ENCODE peak calls at places on chromosomes 12 and 14, in four cellular contexts. V, L, I and M are unnamed samples.

GRCh38 chr12:15899282-15899870 is 11.8 kb upstream of the DERA start:
- DNase-seq in I (no peak), V (no peak), L (no peak), M (no peak)

GRCh38 chr12:56766535-56766934 is 3.4 kb downstream of the HSD17B6 start:
- DNase-seq in L (no peak), I (no peak), V (no peak), M (no peak)

GRCh38 chr14:57930241-57930975 is 64.5 kb upstream of the SLC35F4 start:
- DNase-seq in I (no peak), V (no peak), L (no peak), M (no peak)

GRCh38 chr14:33636715-33637114 is 314.2 kb downstream of the EGLN3 start:
- DNase-seq in L (no peak), I (no peak), V (no peak), M (no peak)

GRCh38 chr14:65373011-65373670 is 39.4 kb upstream of the FUT8 start:
- DNase-seq in I (no peak), L (no peak), V (no peak), M (no peak)

GRCh38 chr12:131084341-131085011 is 130.8 kb downstream of the ADGRD1 start:
- DNase-seq in V (peak; percentile 1), I (no peak), L (no peak), M (no peak)

GRCh38 chr12:15978431-15978950 is 67.4 kb downstream of the DERA start:
- DNase-seq in I (no peak), V (no peak), L (no peak), M (no peak)

GRCh38 chr12:132127041-132127440 is 17.1 kb downstream of the DDX51 start:
- DNase-seq in L (no peak), V (no peak), I (no peak), M (no peak)

GRCh38 chr14:69818760-69819191 is 21.7 kb upstream of the SLC10A1 start:
- DNase-seq in V (peak; percentile 88), I (peak; percentile 30), L (peak; percentile 87), M (peak; percentile 68)

GRCh38 chr14:38210587-38211257 is 3.0 kb downstream of the SSTR1 start:
- DNase-seq in I (no peak), V (no peak), L (peak; percentile 18), M (no peak)

GRCh38 chr12:129531004-129531403 is 372.8 kb downstream of the TMEM132D start:
- DNase-seq in L (no peak), V (no peak), I (no peak), M (no peak)

GRCh38 chr12:54411398-54412241 is 7.4 kb downstream of the ITGA5 start:
- DNase-seq in I (peak; percentile 69), L (no peak), V (no peak), M (no peak)

GRCh38 chr12:674272-674781 is 11.1 kb upstream of the NINJ2 start:
- DNase-seq in V (no peak), L (no peak), I (peak; percentile 57), M (no peak)

GRCh38 chr12:132488127-132489077 is 1.5 kb upstream of the FBRSL1 start:
- DNase-seq in V (no peak), L (no peak), I (peak; percentile 27), M (no peak)